ENCODE peak calls at places on chromosomes 7 and 10, in four cellular contexts. T, G, V and L are unnamed samples.

GRCh38 chr7:1971946-1972654 is 260.6 kb downstream of the MAD1L1 start:
- DNase-seq in V (no peak), T (no peak), G (no peak), L (no peak)

GRCh38 chr7:21526448-21526847 is 16.4 kb upstream of the DNAH11 start:
- DNase-seq in G (no peak), T (no peak), V (no peak), L (no peak)

GRCh38 chr7:129664029-129665012 is 52.8 kb downstream of the NRF1 start:
- DNase-seq in V (no peak), G (no peak), T (no peak), L (peak)

GRCh38 chr10:126088144-126088543 is 191.8 kb downstream of the FANK1 start:
- DNase-seq in G (no peak), V (no peak), T (no peak), L (no peak)

GRCh38 chr7:35232994-35233393 is 20.9 kb downstream of the TBX20 start:
- DNase-seq in T (no peak), V (no peak), G (no peak), L (no peak)

GRCh38 chr10:132602610-132603009 is 65.0 kb downstream of the INPP5A start:
- DNase-seq in T (no peak), G (no peak), V (no peak), L (no peak)

GRCh38 chr7:140923358-140924006 is 1.2 kb downstream of the BRAF start:
- DNase-seq in G (no peak), V (no peak), T (no peak), L (peak)

GRCh38 chr7:2307690-2308107 is 6.5 kb downstream of the SNX8 start:
- DNase-seq in G (no peak), T (no peak), V (no peak), L (peak)

GRCh38 chr10:133403359-133403758 is 9.4 kb downstream of the MTG1 start:
- DNase-seq in T (no peak), V (no peak), G (no peak), L (no peak)

GRCh38 chr7:4195650-4196049 is 486.4 kb upstream of the FOXK1 start:
- DNase-seq in T (no peak), G (no peak), V (no peak), L (no peak)

GRCh38 chr7:24922099-24922773 is 57.7 kb downstream of the OSBPL3 start:
- DNase-seq in T (no peak), V (no peak), G (no peak), L (no peak)

GRCh38 chr7:247636-248035 is 42.3 kb upstream of the FOXL3 start:
- DNase-seq in T (no peak), G (no peak), V (no peak), L (no peak)

GRCh38 chr10:79102056-79102874 is 33.5 kb downstream of the ZMIZ1 start:
- DNase-seq in V (no peak), G (peak), T (no peak), L (no peak)

GRCh38 chr10:70603439-70603778 is 868 bp upstream of the PRF1 start:
- DNase-seq in G (no peak), V (no peak), T (no peak), L (no peak)

GRCh38 chr10:17227367-17228080 is 517 bp upstream of the VIM start:
- DNase-seq in V (peak), T (peak), G (no peak), L (peak)

GRCh38 chr7:155288055-155288454 is 9.6 kb upstream of the INSIG1 start:
- DNase-seq in G (no peak), T (no peak), V (no peak), L (no peak)

GRCh38 chr7:129561677-129562424 is 49.7 kb upstream of the NRF1 start:
- DNase-seq in T (no peak), V (no peak), G (no peak), L (no peak)

GRCh38 chr10:8052344-8052969 is 2.0 kb upstream of the GATA3 start:
- DNase-seq in T (no peak), G (no peak), V (no peak), L (no peak)

GRCh38 chr7:93147358-93147757 is 827 bp downstream of the SAMD9L start:
- DNase-seq in V (no peak), T (peak), G (peak), L (peak)

GRCh38 chr7:81173766-81174281 is 255.0 kb upstream of the SEMA3C start:
- DNase-seq in T (no peak), G (no peak), V (no peak), L (no peak)

GRCh38 chr10:68957654-68958053 is 1.7 kb downstream of the DDX21 start:
- DNase-seq in G (no peak), V (no peak), T (no peak), L (no peak)

GRCh38 chr7:14834456-14834855 is 68.1 kb downstream of the DGKB start:
- DNase-seq in G (no peak), T (no peak), V (no peak), L (no peak)

GRCh38 chr10:63388421-63389031 is 77.3 kb downstream of the JMJD1C start:
- DNase-seq in G (no peak), V (no peak), T (no peak), L (no peak)

GRCh38 chr10:3355536-3355935 is 183.0 kb upstream of the PITRM1 start:
- DNase-seq in G (no peak), V (no peak), T (no peak), L (no peak)

GRCh38 chr7:27129729-27130539 is 623 bp downstream of the HOXA4 start:
- DNase-seq in V (no peak), T (no peak), G (peak), L (peak)

GRCh38 chr10:100372415-100373297 is 25.6 kb downstream of the SCD start:
- DNase-seq in G (no peak), V (no peak), T (no peak), L (no peak)

GRCh38 chr7:26292768-26293560 is 1.3 kb downstream of the SNX10 start:
- DNase-seq in V (no peak), T (no peak), G (peak), L (no peak)

GRCh38 chr7:86914468-86915054 is 144.9 kb downstream of the ELAPOR2 start:
- DNase-seq in G (no peak), T (no peak), V (no peak), L (no peak)

GRCh38 chr10:3054816-3055202 is 12.5 kb upstream of the PFKP start:
- DNase-seq in V (no peak), T (no peak), G (no peak), L (no peak)

GRCh38 chr10:72275351-72276012 is 1.8 kb downstream of the DDIT4 start:
- DNase-seq in V (no peak), G (peak), T (no peak), L (no peak)